ENCODE peak calls at places on chromosomes 5 and 9, in ten cellular contexts. L is GM13977, N is WTC11, B is HFFc6, J is HS-5, K is HuH-7.5, D is NAMALWA, U is GM23248, Z is left cardiac atrium, X is LoVo. W is an unnamed sample.

GRCh38 chr5:98110270-98110669 is 663.2 kb upstream of the RGMB start:
- DNase-seq in L (no peak), N (no peak), B (peak), J (peak), K (no peak), D (no peak), U (peak), Z (no peak), X (no peak), W (no peak)

GRCh38 chr5:122120957-122121356 is 8.4 kb upstream of the ZNF474 start:
- DNase-seq in L (no peak), N (no peak), B (peak), J (no peak), K (no peak), D (no peak), U (peak), Z (no peak), X (peak), W (no peak)

GRCh38 chr9:109416135-109416706 is 81.9 kb downstream of the PTPN3 start:
- DNase-seq in L (peak), N (no peak), B (no peak), J (no peak), K (no peak), D (peak), U (no peak), Z (no peak), X (no peak), W (no peak)

GRCh38 chr9:98150726-98151125 is 31.7 kb upstream of the TRIM14 start:
- DNase-seq in L (no peak), N (no peak), B (no peak), J (no peak), K (no peak), D (no peak), U (no peak), Z (no peak), X (no peak), W (no peak)

GRCh38 chr5:43514471-43514815 is 505 bp downstream of the C5orf34 start:
- DNase-seq in L (no peak), N (no peak), B (peak), J (peak), K (peak), D (no peak), U (peak), Z (no peak), X (peak), W (peak)

GRCh38 chr5:156647034-156647451 is 203.1 kb upstream of the PPP1R2B start:
- DNase-seq in L (no peak), N (no peak), B (no peak), J (no peak), K (peak), D (no peak), U (no peak), Z (no peak), X (no peak), W (no peak)

GRCh38 chr5:177403826-177404640 is 3.6 kb upstream of the PFN3 start:
- DNase-seq in L (peak), N (peak), B (peak), J (no peak), K (peak), D (peak), U (peak), Z (peak), X (peak), W (peak)

GRCh38 chr9:114235113-114235589 is 79.8 kb downstream of the COL27A1 start:
- DNase-seq in L (no peak), N (no peak), B (no peak), J (no peak), K (no peak), D (no peak), U (no peak), Z (no peak), X (no peak), W (no peak)

GRCh38 chr5:120240716-120241115 is 223.4 kb upstream of the PRR16 start:
- DNase-seq in L (no peak), N (no peak), B (no peak), J (no peak), K (no peak), D (no peak), U (no peak), Z (no peak), X (no peak), W (no peak)

GRCh38 chr9:92141144-92142129 is 26.2 kb upstream of the SPTLC1 start:
- DNase-seq in L (peak), N (peak), B (no peak), J (no peak), K (no peak), D (no peak), U (peak), Z (peak), X (peak), W (no peak)

GRCh38 chr5:89769975-89770374 is 639.6 kb downstream of the CETN3 start:
- DNase-seq in L (no peak), N (no peak), B (no peak), J (peak), K (no peak), D (no peak), U (peak), Z (no peak), X (no peak), W (no peak)

GRCh38 chr9:89850633-89851325 is 246.0 kb downstream of the GADD45G start:
- DNase-seq in L (no peak), N (no peak), B (no peak), J (peak), K (no peak), D (no peak), U (peak), Z (peak), X (no peak), W (peak)

GRCh38 chr9:72586388-72587160 is 65.2 kb downstream of the TMC1 start:
- DNase-seq in L (no peak), N (no peak), B (peak), J (peak), K (no peak), D (no peak), U (peak), Z (no peak), X (peak), W (peak)

GRCh38 chr5:88438006-88438405 is 169.4 kb upstream of the TMEM161B start:
- DNase-seq in L (no peak), N (no peak), B (no peak), J (peak), K (no peak), D (no peak), U (peak), Z (no peak), X (no peak), W (no peak)

GRCh38 chr5:151155149-151155776 is 2.3 kb downstream of the ANXA6 start:
- DNase-seq in L (no peak), N (no peak), B (no peak), J (no peak), K (no peak), D (peak), U (peak), Z (no peak), X (no peak), W (no peak)

GRCh38 chr5:79133657-79134451 is 22.2 kb downstream of the BHMT start:
- DNase-seq in L (peak), N (peak), B (peak), J (peak), K (no peak), D (peak), U (peak), Z (peak), X (peak), W (peak)

GRCh38 chr9:100350188-100350587 is 2.6 kb downstream of the TEX10 start:
- DNase-seq in L (no peak), N (no peak), B (no peak), J (no peak), K (no peak), D (peak), U (peak), Z (no peak), X (no peak), W (no peak)

GRCh38 chr5:57989378-57989777 is 470.5 kb downstream of the PLK2 start:
- DNase-seq in L (no peak), N (no peak), B (no peak), J (no peak), K (no peak), D (no peak), U (peak), Z (no peak), X (peak), W (no peak)

GRCh38 chr9:70043285-70043684 is 363 bp upstream of the MAMDC2 start:
- DNase-seq in L (no peak), N (peak), B (no peak), J (no peak), K (no peak), D (no peak), U (no peak), Z (no peak), X (no peak), W (no peak)

GRCh38 chr9:13485068-13485596 is 205.6 kb upstream of the MPDZ start:
- DNase-seq in L (no peak), N (no peak), B (no peak), J (peak), K (no peak), D (no peak), U (peak), Z (peak), X (no peak), W (no peak)

GRCh38 chr9:77013932-77014596 is 5.4 kb upstream of the FOXB2 start:
- DNase-seq in L (no peak), N (no peak), B (no peak), J (no peak), K (no peak), D (no peak), U (no peak), Z (no peak), X (no peak), W (no peak)

GRCh38 chr5:17302590-17302989 is 85.2 kb downstream of the BASP1 start:
- DNase-seq in L (no peak), N (no peak), B (no peak), J (no peak), K (no peak), D (no peak), U (peak), Z (peak), X (no peak), W (no peak)

GRCh38 chr5:176466245-176466871 is 18.2 kb downstream of the FAF2 start:
- DNase-seq in L (no peak), N (no peak), B (peak), J (no peak), K (peak), D (no peak), U (peak), Z (no peak), X (no peak), W (no peak)

GRCh38 chr9:95007470-95007869 is 281.0 kb downstream of the AOPEP start:
- DNase-seq in L (no peak), N (no peak), B (no peak), J (no peak), K (no peak), D (no peak), U (peak), Z (no peak), X (no peak), W (no peak)

GRCh38 chr9:6946583-6946982 is 188.8 kb downstream of the KDM4C start:
- DNase-seq in L (no peak), N (no peak), B (no peak), J (no peak), K (no peak), D (no peak), U (no peak), Z (no peak), X (no peak), W (no peak)

GRCh38 chr9:100379862-100380261 is 27.1 kb upstream of the TEX10 start:
- DNase-seq in L (no peak), N (no peak), B (peak), J (peak), K (no peak), D (no peak), U (peak), Z (no peak), X (no peak), W (no peak)

GRCh38 chr5:1805736-1806135 is 4.5 kb downstream of the NDUFS6 start:
- DNase-seq in L (no peak), N (no peak), B (no peak), J (no peak), K (no peak), D (no peak), U (no peak), Z (no peak), X (no peak), W (no peak)

GRCh38 chr5:116672203-116672602 is 97.6 kb upstream of the SEMA6A start:
- DNase-seq in L (no peak), N (no peak), B (no peak), J (no peak), K (no peak), D (no peak), U (no peak), Z (no peak), X (no peak), W (no peak)

GRCh38 chr5:80659111-80659510 is 4.3 kb upstream of the DHFR start:
- DNase-seq in L (no peak), N (no peak), B (peak), J (peak), K (no peak), D (no peak), U (peak), Z (no peak), X (no peak), W (no peak)

GRCh38 chr5:174311531-174312269 is 266.2 kb downstream of the NSG2 start:
- DNase-seq in L (peak), N (peak), B (no peak), J (no peak), K (peak), D (peak), U (peak), Z (peak), X (peak), W (peak)

GRCh38 chr9:28956111-28956880 is 1383.0 kb upstream of the C9orf72 start:
- DNase-seq in L (no peak), N (no peak), B (no peak), J (no peak), K (no peak), D (no peak), U (no peak), Z (no peak), X (no peak), W (no peak)

GRCh38 chr5:58961631-58962280 is 378.9 kb downstream of the RAB3C start:
- DNase-seq in L (no peak), N (no peak), B (no peak), J (no peak), K (no peak), D (no peak), U (no peak), Z (no peak), X (no peak), W (no peak)

GRCh38 chr5:75363111-75363510 is 26.1 kb downstream of the HMGCR start:
- DNase-seq in L (no peak), N (no peak), B (no peak), J (no peak), K (no peak), D (no peak), U (no peak), Z (no peak), X (no peak), W (no peak)

GRCh38 chr5:66820630-66821207 is 224.5 kb downstream of the MAST4 start:
- DNase-seq in L (no peak), N (no peak), B (no peak), J (no peak), K (no peak), D (no peak), U (no peak), Z (no peak), X (no peak), W (no peak)